ENCODE peak calls at places on chromosome 2, in five cellular contexts. P is HCT116, E is PC-3, M is GM23248, F is neural progenitor cell. U is an unnamed sample.

GRCh38 chr2:1770566-1771380 is 26.5 kb upstream of the PXDN start:
- DNase-seq in E (no peak), M (no peak), P (no peak), F (no peak), U (no peak)

GRCh38 chr2:215435261-215435808 is 533 bp downstream of the FN1 start:
- DNase-seq in E (peak), F (peak), M (peak), P (no peak), U (peak)

GRCh38 chr2:192150166-192150565 is 44.6 kb downstream of the TMEFF2 start:
- DNase-seq in F (no peak), P (no peak), M (no peak), E (no peak), U (no peak)

GRCh38 chr2:85936421-85937068 is 47.8 kb upstream of the ST3GAL5 start:
- DNase-seq in P (no peak), M (no peak), F (no peak), E (no peak), U (no peak)

GRCh38 chr2:69911985-69912563 is 2.8 kb upstream of the MXD1 start:
- DNase-seq in P (peak), M (peak), E (peak), F (peak), U (peak)

GRCh38 chr2:73176205-73176880 is 26.0 kb upstream of the NOTO start:
- DNase-seq in E (no peak), M (peak), F (peak), P (no peak), U (peak)

GRCh38 chr2:74147729-74148456 is at the start of gene BOLA3:
- DNase-seq in M (peak), P (peak), F (peak), E (peak), U (peak)

GRCh38 chr2:34912084-34912483 is 1313.0 kb upstream of the FAM98A start:
- DNase-seq in F (no peak), P (no peak), E (no peak), M (no peak), U (no peak)

GRCh38 chr2:191105082-191105481 is 45.7 kb downstream of the STAT4 start:
- DNase-seq in E (peak), P (no peak), F (no peak), M (peak), U (no peak)

GRCh38 chr2:32772623-32773221 is 144.9 kb downstream of the TTC27 start:
- DNase-seq in P (peak), E (peak), M (peak), F (peak), U (peak)

GRCh38 chr2:238569415-238570195 is 142.9 kb downstream of the ASB1 start:
- DNase-seq in E (no peak), M (no peak), F (no peak), P (no peak), U (no peak)

GRCh38 chr2:69978157-69978904 is 16.9 kb upstream of the ASPRV1 start:
- DNase-seq in P (no peak), E (no peak), M (no peak), F (no peak), U (no peak)

GRCh38 chr2:133422946-133423345 is 145.3 kb downstream of the NCKAP5 start:
- DNase-seq in F (no peak), M (peak), E (no peak), P (no peak), U (no peak)

GRCh38 chr2:237540823-237541222 is 25.6 kb upstream of the PRLH start:
- DNase-seq in F (no peak), E (peak), M (peak), P (no peak), U (no peak)

GRCh38 chr2:85635636-85636035 is 19.6 kb downstream of the USP39 start:
- DNase-seq in P (no peak), E (no peak), M (peak), F (no peak), U (no peak)

GRCh38 chr2:159199751-159200465 is 86.6 kb downstream of the WDSUB1 start:
- DNase-seq in M (no peak), F (no peak), E (no peak), P (no peak), U (no peak)

GRCh38 chr2:209687261-209687660 is 84.4 kb upstream of the UNC80 start:
- DNase-seq in F (no peak), P (no peak), E (no peak), M (peak), U (no peak)

GRCh38 chr2:23509593-23510295 is 124.8 kb downstream of the KLHL29 start:
- DNase-seq in P (no peak), F (no peak), M (no peak), E (no peak), U (no peak)

GRCh38 chr2:216245391-216245790 is 126.9 kb downstream of the MARCHF4 start:
- DNase-seq in F (no peak), M (no peak), P (no peak), E (no peak), U (no peak)

GRCh38 chr2:156331572-156332451 is 709 bp downstream of the NR4A2 start:
- DNase-seq in P (no peak), M (peak), E (peak), F (peak), U (peak)

GRCh38 chr2:28613181-28613580 is 117.3 kb downstream of the PLB1 start:
- DNase-seq in E (peak), M (no peak), P (no peak), F (no peak), U (no peak)

GRCh38 chr2:40243581-40243980 is 208.3 kb downstream of the SLC8A1 start:
- DNase-seq in P (no peak), E (no peak), M (peak), F (no peak), U (no peak)

GRCh38 chr2:197152451-197153228 is 157.9 kb downstream of the ANKRD44 start:
- DNase-seq in P (no peak), F (no peak), M (peak), E (peak), U (no peak)

GRCh38 chr2:238039151-238039550 is 21.6 kb upstream of the SCLY start:
- DNase-seq in P (no peak), E (no peak), F (no peak), M (no peak), U (no peak)

GRCh38 chr2:150983498-150983897 is 278.2 kb downstream of the RBM43 start:
- DNase-seq in M (no peak), F (no peak), P (no peak), E (no peak), U (no peak)

GRCh38 chr2:189178726-189179606 is 595 bp downstream of the COL5A2 start:
- DNase-seq in M (peak), P (no peak), E (no peak), F (peak), U (peak)

GRCh38 chr2:63729831-63730230 is 111.9 kb upstream of the UGP2 start:
- DNase-seq in F (no peak), M (no peak), P (no peak), E (no peak), U (no peak)

DNA sequence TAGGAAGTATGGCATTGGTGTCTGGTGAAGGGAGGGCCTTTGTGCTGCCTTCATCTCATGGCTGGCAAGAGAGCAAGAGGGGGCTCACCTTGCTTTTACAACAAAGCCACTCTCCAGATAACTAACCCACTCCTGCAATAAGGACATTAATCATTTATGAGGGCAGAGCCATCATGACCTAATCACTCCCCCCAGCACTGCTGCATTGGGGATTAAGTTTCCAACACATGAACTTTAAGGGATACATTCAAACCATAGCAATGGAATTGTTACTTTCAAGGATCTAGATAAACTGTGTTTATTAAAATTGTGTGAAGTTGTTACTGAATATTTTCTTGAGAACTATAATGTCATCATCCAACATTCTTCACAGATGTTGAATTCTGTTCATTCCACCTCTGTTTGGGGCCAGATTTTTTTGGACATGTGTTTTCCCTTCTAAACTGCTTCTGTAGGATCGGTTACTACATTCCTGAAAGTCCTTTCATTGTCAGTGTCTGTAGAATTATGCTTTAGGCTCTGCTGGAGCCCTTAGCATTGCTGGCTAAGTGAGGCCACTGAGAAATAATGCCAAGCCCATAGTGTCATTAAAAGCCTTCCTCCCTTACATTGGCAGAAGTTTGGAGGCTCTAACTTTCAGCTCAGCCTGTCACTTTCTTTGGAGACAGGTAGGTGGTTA is 50.4 kb downstream of the SPATS2L start:
- DNase-seq in F (peak), P (no peak), E (no peak), M (peak), U (no peak)
- H3K27ac ChIP-seq in F (no peak), P (no peak), E (no peak), M (peak), U (peak)

GRCh38 chr2:118836411-118836930 is 11.0 kb downstream of the EN1 start:
- DNase-seq in F (no peak), M (no peak), E (no peak), P (no peak), U (no peak)
- TF ChIP-seq EZH2 in F (peak), M (no peak), E (no peak), P (no peak), U (peak)

GRCh38 chr2:235594041-235594440 is 100.2 kb downstream of the AGAP1 start:
- DNase-seq in P (peak), E (peak), M (peak), F (peak), U (peak)
- TF ChIP-seq EZH2phosphoT487 in P (no peak), E (no peak), M (no peak), F (no peak), U (no peak)

DNA sequence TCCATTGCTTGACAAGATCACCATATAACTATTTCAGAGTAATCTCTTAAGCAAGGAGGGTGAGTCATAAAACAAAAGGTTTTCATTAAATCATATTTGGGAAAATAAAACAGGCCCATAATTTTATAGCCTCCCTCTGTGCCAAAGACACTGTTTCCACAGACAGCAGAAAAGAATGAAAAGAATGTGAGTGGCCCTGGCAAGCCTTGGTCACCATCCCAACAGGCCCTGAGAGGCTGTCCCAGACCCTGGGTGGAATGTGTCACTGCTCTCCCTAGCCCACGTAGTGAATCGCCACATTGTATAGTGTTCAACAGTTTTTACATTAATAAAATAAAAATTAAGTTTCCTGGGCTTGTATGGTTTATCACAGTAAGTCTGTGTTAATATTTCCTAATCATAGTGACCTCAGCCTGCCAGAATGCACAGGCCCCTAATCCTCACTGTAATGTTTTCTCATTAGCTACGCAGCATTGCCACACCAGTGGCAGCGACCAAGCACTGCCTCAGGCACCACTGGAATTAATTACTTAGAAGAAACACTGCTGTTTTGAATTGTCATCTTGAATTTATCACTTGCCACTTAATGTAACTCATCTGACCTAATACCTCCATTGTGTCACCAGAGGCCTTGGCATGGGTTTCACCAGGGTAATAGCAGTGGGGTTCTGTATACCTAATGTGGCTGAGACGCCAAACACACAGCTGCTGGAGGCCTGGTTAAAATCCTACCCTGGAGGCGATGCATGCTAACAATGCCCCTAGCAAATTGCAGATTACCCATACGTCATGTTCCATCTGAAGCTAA is 401.8 kb downstream of the LNPK start:
- DNase-seq in P (no peak), F (peak), M (peak), E (peak), U (no peak)
- H3K27ac ChIP-seq in P (no peak), F (peak), M (peak), E (no peak), U (peak)

GRCh38 chr2:176095421-176095820 is 2.9 kb downstream of the HOXD13 start:
- DNase-seq in E (no peak), P (no peak), M (no peak), F (no peak), U (no peak)
- TF ChIP-seq EZH2 in E (no peak), P (no peak), M (no peak), F (no peak), U (no peak)

GRCh38 chr2:20647764-20648164 is 3.1 kb downstream of the HS1BP3 start:
- DNase-seq in F (no peak), E (no peak), M (no peak), P (no peak), U (no peak)
- TF ChIP-seq EZH2phosphoT487 in F (no peak), E (no peak), M (no peak), P (no peak), U (no peak)

GRCh38 chr2:137961602-137962001 is 2.7 kb upstream of the HNMT start:
- DNase-seq in F (no peak), M (no peak), E (no peak), P (no peak), U (no peak)

GRCh38 chr2:137964859-137965459 is 686 bp downstream of the HNMT start:
- DNase-seq in F (no peak), M (no peak), P (no peak), E (no peak), U (no peak)

GRCh38 chr2:137966043-137966442 is 1.8 kb downstream of the HNMT start:
- DNase-seq in M (no peak), F (no peak), E (no peak), P (no peak), U (no peak)

GRCh38 chr2:137964066-137964858 is at the start of gene HNMT:
- DNase-seq in F (peak), E (peak), P (no peak), M (peak), U (peak)

DNA sequence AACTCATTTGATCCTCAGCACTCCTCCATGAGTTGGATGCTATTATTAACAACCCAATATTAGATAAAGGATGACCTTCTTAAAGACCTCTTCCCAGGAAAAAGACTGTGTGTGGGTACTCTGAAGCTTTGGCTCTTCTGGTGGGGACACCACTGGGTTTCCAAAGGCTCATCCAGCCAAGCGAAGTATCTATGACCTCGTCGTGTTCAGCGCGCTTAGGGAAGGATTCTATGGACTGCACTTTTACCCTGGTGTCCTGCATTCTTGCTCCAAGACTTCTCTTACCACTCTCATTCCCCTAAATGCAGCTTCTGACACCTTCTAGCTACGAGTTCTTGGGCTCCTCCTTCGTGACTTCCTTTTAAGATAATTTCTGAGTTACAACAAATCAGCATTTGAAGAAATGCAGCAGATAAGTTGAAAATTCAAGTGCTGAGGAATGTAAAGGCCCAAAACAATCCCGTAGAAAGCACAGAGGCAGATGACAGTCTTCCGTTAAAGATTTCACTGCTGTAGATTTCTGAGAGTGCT is 673 bp upstream of the HNMT start:
- DNase-seq in F (no peak), M (no peak), P (no peak), E (no peak), U (peak)
- H3K27ac ChIP-seq in F (peak), M (peak), P (no peak), E (peak), U (peak)

GRCh38 chr2:219059725-219060682 is 717 bp downstream of the IHH start:
- DNase-seq in E (no peak), P (no peak), M (peak), F (peak), U (peak)
- TF ChIP-seq EZH2 in E (peak), P (no peak), M (peak), F (peak), U (peak)

DNA sequence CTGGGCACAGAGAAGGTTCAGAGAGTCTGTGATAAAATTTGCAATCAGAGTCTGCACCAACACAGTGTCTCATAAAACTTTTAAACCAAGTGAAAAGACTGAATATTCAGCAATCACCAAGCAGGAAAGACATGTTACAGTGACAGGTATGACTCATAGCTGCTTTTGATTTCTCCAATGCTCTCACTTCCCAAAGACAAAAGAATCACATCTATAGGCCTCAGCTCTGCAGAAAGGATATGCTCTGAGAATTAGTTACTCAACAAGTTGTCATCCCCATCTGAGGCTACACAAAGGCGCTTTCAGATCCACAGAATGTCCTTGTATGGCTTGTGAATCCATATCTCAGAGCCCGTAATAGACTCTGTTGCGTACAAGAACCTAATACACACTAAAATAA is 92.5 kb downstream of the KCNF1 start:
- DNase-seq in M (peak), P (no peak), F (no peak), E (peak), U (peak)
- TF ChIP-seq EZH2phosphoT487 in M (no peak), P (no peak), F (no peak), E (no peak), U (no peak)